ENCODE peak calls at places on chromosome 4, in ten cellular contexts. N is Peyer's patch, T is GM12891, J is body of pancreas, X is A549, R is NB4, W is K562, G is breast epithelium, D is thyroid gland, O is HepG2. U is an unnamed sample.

GRCh38 chr4:88989990-88990389 is 67.0 kb downstream of the FAM13A start:
- DNase-seq in O (no peak), J (no peak), R (no peak), G (no peak), N (no peak), X (no peak), T (no peak), W (no peak), D (no peak), U (no peak)

GRCh38 chr4:83269256-83269655 is 15.3 kb downstream of the COQ2 start:
- DNase-seq in D (no peak), R (no peak), O (no peak), X (no peak), N (no peak), J (no peak), T (no peak), W (no peak), G (no peak), U (no peak)

GRCh38 chr4:15354790-15355418 is 72.9 kb upstream of the C1QTNF7 start:
- DNase-seq in O (no peak), T (no peak), G (no peak), R (no peak), W (no peak), J (no peak), X (no peak), N (no peak), D (no peak), U (no peak)

GRCh38 chr4:8376361-8377102 is 64.0 kb downstream of the ACOX3 start:
- DNase-seq in R (no peak), T (no peak), J (no peak), D (no peak), O (no peak), N (no peak), G (no peak), X (no peak), W (no peak), U (no peak)

GRCh38 chr4:181504846-181505374 is 738.3 kb upstream of the TENM3 start:
- DNase-seq in R (no peak), G (no peak), X (no peak), N (no peak), W (no peak), T (no peak), J (no peak), D (no peak), O (no peak), U (no peak)

GRCh38 chr4:9143421-9144080 is 26.7 kb upstream of the FAM90A26 start:
- DNase-seq in T (no peak), X (no peak), N (no peak), D (peak), G (no peak), O (no peak), R (no peak), W (no peak), J (no peak), U (no peak)

GRCh38 chr4:127880764-127881564 is at the start of gene PLK4:
- DNase-seq in T (peak), N (peak), D (peak), O (peak), G (peak), W (peak), X (peak), R (peak), J (peak), U (peak)

GRCh38 chr4:111512081-111512774 is 633.0 kb upstream of the FAM241A start:
- DNase-seq in G (no peak), X (peak), R (peak), J (no peak), T (no peak), N (no peak), D (no peak), O (no peak), W (no peak), U (no peak)

GRCh38 chr4:124743711-124744110 is 31.2 kb upstream of the ANKRD50 start:
- DNase-seq in R (no peak), J (no peak), W (no peak), X (no peak), N (no peak), G (no peak), D (no peak), O (no peak), T (no peak), U (no peak)

GRCh38 chr4:27327421-27328181 is 467.0 kb downstream of the STIM2 start:
- DNase-seq in T (no peak), N (no peak), R (no peak), W (no peak), G (no peak), D (no peak), J (no peak), O (no peak), X (no peak), U (no peak)

GRCh38 chr4:52750819-52751348 is 341 bp downstream of the ERVMER34-1 start:
- DNase-seq in R (no peak), X (peak), J (peak), W (no peak), O (no peak), T (peak), G (no peak), D (peak), N (no peak), U (no peak)

GRCh38 chr4:15636818-15637217 is 18.3 kb downstream of the FBXL5 start:
- DNase-seq in D (no peak), R (no peak), X (no peak), G (no peak), W (no peak), N (no peak), T (no peak), O (no peak), J (no peak), U (no peak)

GRCh38 chr4:41865306-41865980 is 69.8 kb upstream of the TMEM33 start:
- DNase-seq in J (no peak), T (no peak), R (peak), O (no peak), G (no peak), D (no peak), W (no peak), X (no peak), N (no peak), U (no peak)

GRCh38 chr4:184824081-184824775 is 1.5 kb downstream of the ACSL1 start:
- DNase-seq in J (no peak), O (no peak), T (no peak), G (no peak), R (peak), N (no peak), D (peak), W (no peak), X (no peak), U (no peak)
- TF ChIP-seq POLR2A in J (no peak), O (no peak), T (no peak), G (no peak), R (no peak), N (no peak), D (no peak), W (no peak), X (no peak), U (no peak)

GRCh38 chr4:147731611-147732515 is at the start of gene ARHGAP10:
- DNase-seq in O (no peak), J (peak), G (peak), D (peak), W (peak), X (peak), T (peak), R (peak), N (peak), U (peak)
- TF ChIP-seq POLR2A in O (no peak), J (peak), G (no peak), D (no peak), W (no peak), X (peak), T (peak), R (no peak), N (no peak), U (peak)

GRCh38 chr4:2785613-2786012 is 7.3 kb upstream of the SH3BP2 start:
- DNase-seq in O (no peak), X (no peak), G (no peak), D (no peak), R (peak), N (no peak), W (peak), T (no peak), J (peak), U (no peak)

GRCh38 chr4:2786794-2787229 is 6.1 kb upstream of the SH3BP2 start:
- DNase-seq in R (no peak), X (no peak), T (no peak), J (peak), W (no peak), O (no peak), G (no peak), D (no peak), N (no peak), U (no peak)

GRCh38 chr4:2788101-2788500 is 4.8 kb upstream of the SH3BP2 start:
- DNase-seq in X (no peak), T (no peak), O (no peak), R (no peak), J (no peak), N (no peak), D (no peak), W (no peak), G (no peak), U (no peak)

GRCh38 chr4:2787230-2788100 is 5.4 kb upstream of the SH3BP2 start:
- DNase-seq in N (peak), T (peak), R (peak), X (no peak), O (no peak), W (no peak), D (no peak), G (no peak), J (peak), U (peak)

GRCh38 chr4:2786152-2786671 is 6.7 kb upstream of the SH3BP2 start:
- DNase-seq in D (no peak), O (no peak), N (peak), R (peak), J (peak), G (no peak), T (no peak), X (no peak), W (no peak), U (no peak)
- TF ChIP-seq POLR2A in D (no peak), O (no peak), N (no peak), R (no peak), J (no peak), G (no peak), T (no peak), X (no peak), W (no peak), U (no peak)

GRCh38 chr4:121697626-121698025 is 846 bp upstream of the ANXA5 start:
- DNase-seq in N (peak), G (no peak), O (no peak), X (no peak), R (peak), J (no peak), T (no peak), W (no peak), D (no peak), U (no peak)
- TF ChIP-seq POLR2A in N (no peak), G (no peak), O (no peak), X (no peak), R (no peak), J (no peak), T (no peak), W (no peak), D (no peak), U (no peak)

GRCh38 chr4:20696815-20697214 is 3.4 kb upstream of the PACRGL start:
- DNase-seq in X (no peak), O (no peak), G (no peak), N (no peak), W (no peak), R (no peak), D (no peak), T (no peak), J (no peak), U (no peak)

GRCh38 chr4:20698820-20699219 is 1.4 kb upstream of the PACRGL start:
- DNase-seq in G (no peak), J (no peak), X (no peak), R (peak), N (no peak), T (no peak), D (no peak), W (peak), O (no peak), U (no peak)

GRCh38 chr4:20698382-20698781 is 1.9 kb upstream of the PACRGL start:
- DNase-seq in J (no peak), T (no peak), D (no peak), W (peak), R (peak), X (no peak), N (no peak), O (no peak), G (no peak), U (no peak)

DNA sequence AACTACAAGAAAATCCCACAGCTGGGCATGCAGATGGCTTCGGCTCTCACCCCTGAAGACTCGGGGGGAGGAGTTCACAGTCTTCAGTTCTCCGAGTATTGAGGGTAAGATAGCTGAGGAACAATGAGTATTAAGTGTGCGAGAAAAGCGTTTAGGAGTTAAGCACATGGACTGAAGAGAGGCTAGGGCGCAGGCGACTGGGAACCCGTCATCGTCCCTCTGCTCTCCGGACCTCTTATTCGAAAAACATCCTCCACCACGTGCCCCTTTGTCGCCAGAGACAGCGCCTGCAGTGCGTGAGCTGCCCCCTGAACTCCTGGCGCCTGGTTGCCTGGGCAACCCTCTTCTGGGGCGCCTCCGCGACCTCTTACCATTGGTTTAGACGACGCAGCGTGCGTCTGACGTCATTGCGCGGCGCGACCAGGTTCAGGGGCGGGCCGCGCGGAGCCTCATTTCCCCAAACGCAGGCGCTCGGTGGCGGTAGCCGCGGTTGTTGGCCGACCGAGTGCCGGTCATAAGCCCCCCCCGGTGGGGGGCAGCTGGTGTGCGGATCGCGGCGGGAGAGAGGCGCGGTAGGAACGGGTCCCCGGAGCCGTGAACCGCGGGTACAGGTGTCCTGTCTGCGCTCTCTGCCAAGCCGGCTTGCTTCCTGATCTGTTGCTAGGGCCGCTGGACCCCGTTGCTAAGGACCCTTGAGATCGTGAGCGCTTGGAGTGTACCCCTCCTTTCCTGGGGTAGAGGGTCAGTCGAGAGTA is at the start of gene PACRGL:
- DNase-seq in D (peak), T (peak), N (peak), X (peak), R (peak), J (peak), O (peak), W (peak), G (peak), U (peak)
- TF ChIP-seq POLR2A in D (no peak), T (peak), N (peak), X (peak), R (peak), J (peak), O (peak), W (peak), G (no peak), U (peak)

DNA sequence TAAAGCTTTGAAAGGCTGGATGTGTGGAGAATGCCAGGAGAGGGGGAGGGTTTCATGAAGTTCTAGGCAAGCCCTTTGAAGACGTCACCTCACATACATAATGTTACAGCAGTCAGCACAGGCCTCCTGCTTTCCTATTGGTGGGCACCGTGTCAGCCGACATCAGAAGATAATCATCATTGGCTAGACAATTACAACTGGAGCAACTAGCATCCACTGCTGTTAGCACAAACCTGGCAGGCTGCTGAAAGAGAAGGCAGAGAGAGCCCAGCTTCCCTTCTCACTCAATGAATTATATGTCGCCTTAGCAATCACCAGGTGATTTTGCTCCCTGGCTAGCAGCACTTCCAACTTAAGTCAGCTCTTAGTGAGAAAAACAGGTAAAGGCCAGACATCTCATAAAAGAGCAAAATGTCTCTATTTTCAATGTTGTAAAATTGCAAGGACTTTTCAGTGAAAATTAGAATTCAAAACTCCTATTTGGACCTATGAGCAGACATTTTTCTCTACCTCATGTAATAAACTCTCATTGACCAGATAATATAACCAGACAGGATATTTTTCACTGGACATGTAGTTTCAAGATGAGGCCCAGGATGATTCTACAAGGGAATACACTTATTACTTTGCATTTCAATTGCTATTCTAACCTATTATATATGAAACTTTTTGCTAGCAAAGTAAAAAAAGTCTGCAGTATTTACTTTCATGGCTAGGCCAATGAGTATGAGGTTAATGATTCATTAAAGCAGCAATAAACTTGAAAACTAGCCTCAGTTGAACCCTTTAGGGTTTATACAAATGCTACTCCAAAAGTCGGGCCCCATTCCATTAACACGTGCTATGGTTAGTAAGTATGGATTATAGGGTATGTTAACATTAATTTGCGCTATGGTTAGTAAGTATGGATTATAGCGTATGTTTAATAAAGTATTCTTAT is 4.3 kb downstream of the ELOVL6 start:
- DNase-seq in J (peak), R (peak), O (peak), N (peak), W (peak), T (peak), D (peak), X (peak), G (peak), U (peak)
- TF ChIP-seq POLR2A in J (peak), R (peak), O (peak), N (peak), W (peak), T (peak), D (no peak), X (peak), G (no peak), U (no peak)

DNA sequence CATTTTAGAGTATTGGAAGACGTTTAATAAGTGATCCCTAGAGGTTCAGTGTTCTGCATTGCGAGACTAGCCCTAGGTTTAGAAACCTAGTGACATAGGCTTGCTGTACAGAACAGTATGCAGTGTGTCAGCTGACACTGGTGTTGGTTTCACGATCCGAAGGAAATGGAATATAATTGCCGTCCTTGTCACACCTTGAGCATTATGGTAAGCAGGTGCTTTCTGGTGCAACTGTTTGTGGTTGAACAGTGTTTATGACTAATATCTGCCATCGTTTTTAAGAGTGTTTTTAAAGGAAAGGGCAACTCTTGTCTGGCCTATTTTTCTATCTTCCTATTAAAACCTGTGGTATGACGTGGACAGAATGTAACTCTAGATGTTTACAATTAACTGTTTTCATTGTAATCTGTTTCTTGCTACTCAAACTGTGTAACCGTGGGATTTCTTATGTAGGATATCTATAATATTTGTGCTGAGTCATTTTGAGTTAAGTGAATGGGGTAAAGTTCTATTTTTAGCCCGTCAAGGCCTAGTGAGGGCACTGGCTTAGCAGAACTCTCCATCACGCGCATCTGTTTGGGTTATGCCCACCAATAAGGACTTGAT is 53.8 kb upstream of the TBC1D14 start:
- DNase-seq in T (no peak), G (no peak), N (no peak), J (no peak), R (peak), O (peak), W (peak), D (no peak), X (peak), U (no peak)
- TF ChIP-seq POLR2A in T (no peak), G (no peak), N (no peak), J (no peak), R (no peak), O (no peak), W (no peak), D (no peak), X (no peak), U (no peak)

U was measured in ovary.